ENCODE peak calls at places on chromosomes 1 and 21, in ten cellular contexts. G is psoas muscle; F is stomach; L is naive thymus-derived CD4-positive, alpha-beta T cell; S is IMR-90; P is keratinocyte; R is esophagus squamous epithelium; T is neural progenitor cell; D is tibial artery; N is left lung. Z is an unnamed sample.

GRCh38 chr1:169486281-169486904 is 649 bp upstream of the SLC19A2 start:
- DNase-seq in G (no peak), F (no peak), L (no peak), S (peak; percentile 66), P (no peak), R (no peak), T (no peak), D (no peak), N (no peak), Z (no peak)

GRCh38 chr1:2633936-2634491 is 1.2 kb upstream of the MMEL1 start:
- DNase-seq in G (no peak), F (no peak), L (no peak), S (no peak), P (no peak), R (no peak), T (no peak), D (no peak), N (no peak), Z (no peak)

GRCh38 chr1:58548381-58548780 is 1.9 kb upstream of the OMA1 start:
- DNase-seq in G (no peak), F (no peak), L (no peak), S (no peak), P (no peak), R (no peak), T (no peak), D (no peak), N (no peak), Z (no peak)

GRCh38 chr1:8733463-8733862 is 84.0 kb downstream of the RERE start:
- DNase-seq in G (no peak), F (peak; percentile 46), L (no peak), S (no peak), P (no peak), R (no peak), T (no peak), D (no peak), N (no peak), Z (peak; percentile 88)

GRCh38 chr1:232499151-232499550 is 130.8 kb downstream of the SIPA1L2 start:
- DNase-seq in G (no peak), F (no peak), L (no peak), S (no peak), P (no peak), R (no peak), T (no peak), D (no peak), N (no peak), Z (no peak)

GRCh38 chr1:108000620-108001105 is 35.7 kb upstream of the VAV3 start:
- DNase-seq in G (peak; percentile 49), F (peak; percentile 64), L (no peak), S (peak; percentile 24), P (no peak), R (no peak), T (no peak), D (no peak), N (peak; percentile 38), Z (peak; percentile 75)

GRCh38 chr21:29256125-29256895 is 42.4 kb upstream of the BACH1 start:
- DNase-seq in G (no peak), F (no peak), L (no peak), S (no peak), P (no peak), R (no peak), T (no peak), D (no peak), N (no peak), Z (no peak)

GRCh38 chr1:65279092-65279448 is 30.3 kb upstream of the DNAJC6 start:
- DNase-seq in G (no peak), F (no peak), L (no peak), S (no peak), P (no peak), R (no peak), T (peak; percentile 40), D (no peak), N (no peak), Z (no peak)

GRCh38 chr1:209831615-209832014 is 3.8 kb downstream of the UTP25 start:
- DNase-seq in G (no peak), F (no peak), L (no peak), S (peak; percentile 60), P (no peak), R (no peak), T (no peak), D (no peak), N (no peak), Z (no peak)

GRCh38 chr1:209829716-209830115 is 1.9 kb downstream of the UTP25 start:
- DNase-seq in G (no peak), F (no peak), L (no peak), S (peak; percentile 26), P (no peak), R (no peak), T (no peak), D (no peak), N (no peak), Z (no peak)

GRCh38 chr1:209830722-209831121 is 3.0 kb downstream of the UTP25 start:
- DNase-seq in G (no peak), F (no peak), L (no peak), S (no peak), P (no peak), R (no peak), T (no peak), D (no peak), N (no peak), Z (no peak)

GRCh38 chr1:209825591-209826433 is 2.0 kb upstream of the UTP25 start:
- DNase-seq in G (no peak), F (no peak), L (no peak), S (no peak), P (no peak), R (no peak), T (no peak), D (no peak), N (no peak), Z (no peak)

GRCh38 chr1:209827384-209828261 is at the start of gene UTP25:
- DNase-seq in G (peak; percentile 95), F (peak; percentile 95), L (peak; percentile 91), S (peak; percentile 97), P (no peak), R (peak; percentile 80), T (peak; percentile 96), D (peak; percentile 90), N (peak; percentile 94), Z (peak; percentile 93)
- H3K4me3 ChIP-seq in G (peak within 1 kb of the TSS; percentile 79), F (peak within 1 kb of the TSS; percentile 76), L (peak within 1 kb of the TSS; percentile 98), S (peak within 1 kb of the TSS; percentile 66), P (peak within 1 kb of the TSS; percentile 72), R (peak within 1 kb of the TSS; percentile 46), T (peak within 1 kb of the TSS; percentile 94), D (peak within 1 kb of the TSS; percentile 62), N (peak within 1 kb of the TSS; percentile 90), Z (peak within 1 kb of the TSS; percentile 74)

GRCh38 chr1:222781251-222781650 is 33.6 kb upstream of the DISP1 start:
- DNase-seq in G (no peak), F (no peak), L (no peak), S (no peak), P (no peak), R (no peak), T (no peak), D (no peak), N (no peak), Z (no peak)

GRCh38 chr1:222786107-222786506 is 28.7 kb upstream of the DISP1 start:
- DNase-seq in G (no peak), F (no peak), L (no peak), S (no peak), P (no peak), R (no peak), T (no peak), D (no peak), N (no peak), Z (no peak)

GRCh38 chr1:222784916-222785315 is 29.9 kb upstream of the DISP1 start:
- DNase-seq in G (no peak), F (no peak), L (no peak), S (no peak), P (no peak), R (no peak), T (no peak), D (no peak), N (no peak), Z (peak; percentile 84)

GRCh38 chr1:222785553-222785952 is 29.3 kb upstream of the DISP1 start:
- DNase-seq in G (no peak), F (no peak), L (no peak), S (no peak), P (no peak), R (no peak), T (no peak), D (no peak), N (no peak), Z (no peak)

GRCh38 chr1:222784371-222784770 is 30.5 kb upstream of the DISP1 start:
- DNase-seq in G (no peak), F (no peak), L (no peak), S (no peak), P (no peak), R (no peak), T (no peak), D (no peak), N (no peak), Z (no peak)
- H3K4me1 ChIP-seq in G (no peaks in the 10 kb centered on the region), F (peaks cover 11% of the 10 kb centered on the region), L (no peaks in the 10 kb centered on the region), S (no peaks in the 10 kb centered on the region), P (peaks cover 6% of the 10 kb centered on the region), R (peaks cover 21% of the 10 kb centered on the region), T (no peaks in the 10 kb centered on the region), D (no peaks in the 10 kb centered on the region), N (peaks cover 9% of the 10 kb centered on the region), Z (peaks cover 11% of the 10 kb centered on the region)

GRCh38 chr1:33494929-33495328 is 22.5 kb downstream of the ZSCAN20 start:
- DNase-seq in G (no peak), F (no peak), L (no peak), S (no peak), P (no peak), R (no peak), T (no peak), D (no peak), N (no peak), Z (no peak)

GRCh38 chr1:33501309-33501708 is 28.9 kb downstream of the ZSCAN20 start:
- DNase-seq in G (no peak), F (no peak), L (no peak), S (no peak), P (no peak), R (no peak), T (no peak), D (no peak), N (no peak), Z (no peak)

GRCh38 chr1:33501774-33502173 is 29.3 kb downstream of the ZSCAN20 start:
- DNase-seq in G (no peak), F (no peak), L (no peak), S (no peak), P (no peak), R (no peak), T (no peak), D (no peak), N (no peak), Z (no peak)

GRCh38 chr1:33500547-33500946 is 28.1 kb downstream of the ZSCAN20 start:
- DNase-seq in G (no peak), F (no peak), L (no peak), S (no peak), P (no peak), R (no peak), T (no peak), D (no peak), N (no peak), Z (peak; percentile 8)

DNA sequence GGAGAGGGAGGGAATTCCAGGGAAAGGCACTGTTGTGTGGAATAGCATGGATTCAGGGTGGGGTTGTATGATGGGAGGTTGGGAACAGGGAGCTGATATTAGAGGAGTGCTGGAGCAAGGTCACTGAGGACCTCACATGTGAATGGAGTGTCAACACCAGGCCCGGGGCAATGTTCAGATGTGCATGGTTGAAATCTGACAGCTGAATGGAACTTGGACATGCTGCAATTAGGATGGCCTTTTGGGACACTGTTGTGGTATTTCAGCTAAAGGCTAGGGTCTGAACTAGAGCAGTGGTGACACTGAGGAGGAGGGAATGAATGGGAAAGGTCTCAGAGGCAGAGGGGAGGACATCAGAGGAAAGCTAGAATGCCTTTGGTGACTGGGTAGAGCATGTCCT is 25.0 kb downstream of the ZSCAN20 start:
- DNase-seq in G (no peak), F (no peak), L (no peak), S (no peak), P (no peak), R (no peak), T (no peak), D (no peak), N (no peak), Z (no peak)
- H3K9me3 ChIP-seq in G (peaks cover 40% of the 10 kb centered on the region), F (peaks cover 20% of the 10 kb centered on the region), L (no peaks in the 10 kb centered on the region), S (peaks cover 42% of the 10 kb centered on the region), P (peaks cover 20% of the 10 kb centered on the region), R (peaks cover 38% of the 10 kb centered on the region), T (peaks cover 21% of the 10 kb centered on the region), D (peaks cover 45% of the 10 kb centered on the region), N (no peaks in the 10 kb centered on the region), Z (peaks cover 47% of the 10 kb centered on the region)

GRCh38 chr1:19469004-19469403 is 16.3 kb downstream of the CAPZB start:
- DNase-seq in G (no peak), F (no peak), L (no peak), S (no peak), P (no peak), R (no peak), T (no peak), D (no peak), N (no peak), Z (no peak)
- H3K4me3 ChIP-seq in G (peak overlapping the region; percentile 2), F (no peak overlapping the region), L (peak overlapping the region; percentile 32), S (no peak overlapping the region), P (no peak overlapping the region), R (no peak overlapping the region), T (no peak overlapping the region), D (no peak overlapping the region), N (no peak overlapping the region), Z (no peak overlapping the region)

Z was measured in PC-9.